ENCODE peak calls at places on chromosomes 6 and 20, in nine cellular contexts. One of them, this sample, is unnamed.

GRCh38 chr6:4466260-4466659 is 309.9 kb upstream of the CDYL start:
- DNase-seq in LHCN-M2: no peak
- DNase-seq in HEK293T: no peak
- DNase-seq in activated naive CD4-positive, alpha-beta T cell treated with Interleukin-2 at 50 U/mL for 16 hours: no peak
- DNase-seq in AG09319: no peak
- DNase-seq in WTC11: no peak
- DNase-seq in EL: peak
- DNase-seq in activated CD4-positive, CD25-positive, alpha-beta regulatory T cell: no peak
- DNase-seq in chondrocyte: no peak
- DNase-seq in this sample: no peak

GRCh38 chr6:120357447-120357846 is 976.8 kb downstream of the TBC1D32 start:
- DNase-seq in WTC11: no peak
- DNase-seq in activated CD4-positive, CD25-positive, alpha-beta regulatory T cell: no peak
- DNase-seq in HEK293T: no peak
- DNase-seq in EL: no peak
- DNase-seq in LHCN-M2: no peak
- DNase-seq in chondrocyte: no peak
- DNase-seq in activated naive CD4-positive, alpha-beta T cell treated with Interleukin-2 at 50 U/mL for 16 hours: no peak
- DNase-seq in AG09319: no peak
- DNase-seq in this sample: no peak

GRCh38 chr6:79436232-79436631 is 101.0 kb downstream of the LCA5 start:
- DNase-seq in LHCN-M2: peak
- DNase-seq in chondrocyte: no peak
- DNase-seq in WTC11: no peak
- DNase-seq in AG09319: no peak
- DNase-seq in activated CD4-positive, CD25-positive, alpha-beta regulatory T cell: no peak
- DNase-seq in activated naive CD4-positive, alpha-beta T cell treated with Interleukin-2 at 50 U/mL for 16 hours: no peak
- DNase-seq in HEK293T: no peak
- DNase-seq in EL: no peak
- DNase-seq in this sample: no peak

GRCh38 chr6:34161857-34162515 is 16.1 kb upstream of the GRM4 start:
- DNase-seq in LHCN-M2: no peak
- DNase-seq in WTC11: peak
- DNase-seq in activated CD4-positive, CD25-positive, alpha-beta regulatory T cell: no peak
- DNase-seq in HEK293T: no peak
- DNase-seq in activated naive CD4-positive, alpha-beta T cell treated with Interleukin-2 at 50 U/mL for 16 hours: no peak
- DNase-seq in AG09319: no peak
- DNase-seq in EL: no peak
- DNase-seq in chondrocyte: peak
- DNase-seq in this sample: no peak

GRCh38 chr6:154974485-154975149 is 20.5 kb upstream of the TIAM2 start:
- DNase-seq in activated CD4-positive, CD25-positive, alpha-beta regulatory T cell: no peak
- DNase-seq in AG09319: no peak
- DNase-seq in HEK293T: no peak
- DNase-seq in WTC11: peak
- DNase-seq in activated naive CD4-positive, alpha-beta T cell treated with Interleukin-2 at 50 U/mL for 16 hours: no peak
- DNase-seq in chondrocyte: no peak
- DNase-seq in LHCN-M2: no peak
- DNase-seq in EL: no peak
- DNase-seq in this sample: no peak

GRCh38 chr20:21147593-21147992 is 21.7 kb downstream of the KIZ start:
- DNase-seq in HEK293T: no peak
- DNase-seq in activated naive CD4-positive, alpha-beta T cell treated with Interleukin-2 at 50 U/mL for 16 hours: no peak
- DNase-seq in WTC11: no peak
- DNase-seq in activated CD4-positive, CD25-positive, alpha-beta regulatory T cell: no peak
- DNase-seq in EL: peak
- DNase-seq in chondrocyte: no peak
- DNase-seq in LHCN-M2: peak
- DNase-seq in AG09319: no peak
- DNase-seq in this sample: no peak

GRCh38 chr6:47029865-47030561 is 12.1 kb downstream of the ADGRF1 start:
- DNase-seq in LHCN-M2: no peak
- DNase-seq in EL: no peak
- DNase-seq in activated naive CD4-positive, alpha-beta T cell treated with Interleukin-2 at 50 U/mL for 16 hours: no peak
- DNase-seq in AG09319: no peak
- DNase-seq in HEK293T: no peak
- DNase-seq in activated CD4-positive, CD25-positive, alpha-beta regulatory T cell: no peak
- DNase-seq in chondrocyte: no peak
- DNase-seq in WTC11: no peak
- DNase-seq in this sample: no peak

GRCh38 chr20:47241345-47241781 is 115.1 kb downstream of the ZMYND8 start:
- DNase-seq in HEK293T: no peak
- DNase-seq in EL: peak
- DNase-seq in AG09319: peak
- DNase-seq in LHCN-M2: peak
- DNase-seq in WTC11: no peak
- DNase-seq in chondrocyte: no peak
- DNase-seq in activated naive CD4-positive, alpha-beta T cell treated with Interleukin-2 at 50 U/mL for 16 hours: no peak
- DNase-seq in activated CD4-positive, CD25-positive, alpha-beta regulatory T cell: no peak
- DNase-seq in this sample: no peak

GRCh38 chr20:50632701-50633100 is 58.6 kb downstream of the RIPOR3 start:
- DNase-seq in activated naive CD4-positive, alpha-beta T cell treated with Interleukin-2 at 50 U/mL for 16 hours: no peak
- DNase-seq in EL: no peak
- DNase-seq in activated CD4-positive, CD25-positive, alpha-beta regulatory T cell: no peak
- DNase-seq in LHCN-M2: no peak
- DNase-seq in WTC11: no peak
- DNase-seq in HEK293T: no peak
- DNase-seq in AG09319: no peak
- DNase-seq in chondrocyte: no peak
- DNase-seq in this sample: no peak

GRCh38 chr6:101730954-101731353 is 337.4 kb downstream of the GRIK2 start:
- DNase-seq in activated naive CD4-positive, alpha-beta T cell treated with Interleukin-2 at 50 U/mL for 16 hours: no peak
- DNase-seq in HEK293T: no peak
- DNase-seq in AG09319: no peak
- DNase-seq in LHCN-M2: peak
- DNase-seq in activated CD4-positive, CD25-positive, alpha-beta regulatory T cell: no peak
- DNase-seq in EL: peak
- DNase-seq in chondrocyte: no peak
- DNase-seq in WTC11: no peak
- DNase-seq in this sample: no peak

GRCh38 chr20:50251992-50252491 is 61.4 kb downstream of the CEBPB start:
- DNase-seq in activated CD4-positive, CD25-positive, alpha-beta regulatory T cell: no peak
- DNase-seq in AG09319: peak
- DNase-seq in EL: peak
- DNase-seq in LHCN-M2: no peak
- DNase-seq in activated naive CD4-positive, alpha-beta T cell treated with Interleukin-2 at 50 U/mL for 16 hours: no peak
- DNase-seq in HEK293T: no peak
- DNase-seq in chondrocyte: no peak
- DNase-seq in WTC11: no peak
- DNase-seq in this sample: no peak

GRCh38 chr6:31573239-31574105 is 1.4 kb downstream of the LTA start:
- DNase-seq in activated CD4-positive, CD25-positive, alpha-beta regulatory T cell: no peak
- DNase-seq in LHCN-M2: no peak
- DNase-seq in activated naive CD4-positive, alpha-beta T cell treated with Interleukin-2 at 50 U/mL for 16 hours: no peak
- DNase-seq in EL: no peak
- DNase-seq in AG09319: no peak
- DNase-seq in HEK293T: no peak
- DNase-seq in chondrocyte: no peak
- DNase-seq in WTC11: no peak
- DNase-seq in this sample: no peak

GRCh38 chr6:15433517-15433874 is 187.6 kb downstream of the JARID2 start:
- DNase-seq in AG09319: no peak
- DNase-seq in activated CD4-positive, CD25-positive, alpha-beta regulatory T cell: no peak
- DNase-seq in LHCN-M2: no peak
- DNase-seq in activated naive CD4-positive, alpha-beta T cell treated with Interleukin-2 at 50 U/mL for 16 hours: no peak
- DNase-seq in WTC11: no peak
- DNase-seq in chondrocyte: no peak
- DNase-seq in HEK293T: no peak
- DNase-seq in EL: no peak
- DNase-seq in this sample: no peak

GRCh38 chr6:74439412-74439811 is 743.4 kb downstream of the CD109 start:
- DNase-seq in activated naive CD4-positive, alpha-beta T cell treated with Interleukin-2 at 50 U/mL for 16 hours: no peak
- DNase-seq in WTC11: no peak
- DNase-seq in EL: no peak
- DNase-seq in HEK293T: no peak
- DNase-seq in AG09319: no peak
- DNase-seq in activated CD4-positive, CD25-positive, alpha-beta regulatory T cell: no peak
- DNase-seq in LHCN-M2: no peak
- DNase-seq in chondrocyte: no peak
- DNase-seq in this sample: no peak

GRCh38 chr6:21201181-21201580 is 392.4 kb upstream of the SOX4 start:
- DNase-seq in activated CD4-positive, CD25-positive, alpha-beta regulatory T cell: no peak
- DNase-seq in LHCN-M2: no peak
- DNase-seq in chondrocyte: no peak
- DNase-seq in activated naive CD4-positive, alpha-beta T cell treated with Interleukin-2 at 50 U/mL for 16 hours: no peak
- DNase-seq in HEK293T: no peak
- DNase-seq in WTC11: no peak
- DNase-seq in AG09319: no peak
- DNase-seq in EL: no peak
- DNase-seq in this sample: no peak

GRCh38 chr6:30555428-30556005 is 772 bp downstream of the GNL1 start:
- DNase-seq in activated CD4-positive, CD25-positive, alpha-beta regulatory T cell: no peak
- DNase-seq in HEK293T: peak
- DNase-seq in EL: peak
- DNase-seq in LHCN-M2: peak
- DNase-seq in WTC11: peak
- DNase-seq in activated naive CD4-positive, alpha-beta T cell treated with Interleukin-2 at 50 U/mL for 16 hours: no peak
- DNase-seq in AG09319: no peak
- DNase-seq in chondrocyte: no peak
- DNase-seq in this sample: no peak

GRCh38 chr6:116158641-116159040 is 32.7 kb upstream of the COL10A1 start:
- DNase-seq in WTC11: no peak
- DNase-seq in chondrocyte: no peak
- DNase-seq in HEK293T: no peak
- DNase-seq in AG09319: no peak
- DNase-seq in EL: peak
- DNase-seq in LHCN-M2: peak
- DNase-seq in activated naive CD4-positive, alpha-beta T cell treated with Interleukin-2 at 50 U/mL for 16 hours: no peak
- DNase-seq in activated CD4-positive, CD25-positive, alpha-beta regulatory T cell: no peak
- DNase-seq in this sample: no peak

GRCh38 chr6:35181933-35182612 is 31.7 kb upstream of the SCUBE3 start:
- DNase-seq in WTC11: peak
- DNase-seq in HEK293T: no peak
- DNase-seq in chondrocyte: no peak
- DNase-seq in EL: peak
- DNase-seq in activated naive CD4-positive, alpha-beta T cell treated with Interleukin-2 at 50 U/mL for 16 hours: no peak
- DNase-seq in LHCN-M2: peak
- DNase-seq in activated CD4-positive, CD25-positive, alpha-beta regulatory T cell: no peak
- DNase-seq in AG09319: no peak
- DNase-seq in this sample: no peak

GRCh38 chr6:15331143-15331542 is 85.3 kb downstream of the JARID2 start:
- DNase-seq in chondrocyte: no peak
- DNase-seq in activated CD4-positive, CD25-positive, alpha-beta regulatory T cell: no peak
- DNase-seq in AG09319: no peak
- DNase-seq in activated naive CD4-positive, alpha-beta T cell treated with Interleukin-2 at 50 U/mL for 16 hours: no peak
- DNase-seq in LHCN-M2: peak
- DNase-seq in HEK293T: no peak
- DNase-seq in EL: peak
- DNase-seq in WTC11: no peak
- DNase-seq in this sample: no peak

GRCh38 chr20:17320456-17320855 is 93.6 kb downstream of the PCSK2 start:
- DNase-seq in activated naive CD4-positive, alpha-beta T cell treated with Interleukin-2 at 50 U/mL for 16 hours: no peak
- DNase-seq in LHCN-M2: no peak
- DNase-seq in WTC11: no peak
- DNase-seq in AG09319: no peak
- DNase-seq in HEK293T: no peak
- DNase-seq in EL: no peak
- DNase-seq in activated CD4-positive, CD25-positive, alpha-beta regulatory T cell: no peak
- DNase-seq in chondrocyte: no peak
- DNase-seq in this sample: no peak

GRCh38 chr6:13660893-13661292 is 45.8 kb downstream of the NOL7 start:
- DNase-seq in activated CD4-positive, CD25-positive, alpha-beta regulatory T cell: no peak
- DNase-seq in AG09319: no peak
- DNase-seq in EL: no peak
- DNase-seq in chondrocyte: no peak
- DNase-seq in LHCN-M2: no peak
- DNase-seq in activated naive CD4-positive, alpha-beta T cell treated with Interleukin-2 at 50 U/mL for 16 hours: no peak
- DNase-seq in HEK293T: no peak
- DNase-seq in WTC11: no peak
- DNase-seq in this sample: no peak

GRCh38 chr6:139373928-139374356 is 506 bp downstream of the CITED2 start:
- DNase-seq in LHCN-M2: no peak
- DNase-seq in WTC11: no peak
- DNase-seq in HEK293T: no peak
- DNase-seq in chondrocyte: no peak
- DNase-seq in EL: no peak
- DNase-seq in activated CD4-positive, CD25-positive, alpha-beta regulatory T cell: no peak
- DNase-seq in activated naive CD4-positive, alpha-beta T cell treated with Interleukin-2 at 50 U/mL for 16 hours: no peak
- DNase-seq in AG09319: no peak
- DNase-seq in this sample: no peak

GRCh38 chr20:12660918-12661317 is 347.9 kb upstream of the SPTLC3 start:
- DNase-seq in HEK293T: peak
- DNase-seq in LHCN-M2: no peak
- DNase-seq in activated CD4-positive, CD25-positive, alpha-beta regulatory T cell: no peak
- DNase-seq in activated naive CD4-positive, alpha-beta T cell treated with Interleukin-2 at 50 U/mL for 16 hours: no peak
- DNase-seq in EL: no peak
- DNase-seq in WTC11: peak
- DNase-seq in AG09319: no peak
- DNase-seq in chondrocyte: no peak
- DNase-seq in this sample: no peak

GRCh38 chr6:169221264-169221663 is 32.4 kb downstream of the THBS2 start:
- DNase-seq in WTC11: no peak
- DNase-seq in activated CD4-positive, CD25-positive, alpha-beta regulatory T cell: no peak
- DNase-seq in LHCN-M2: no peak
- DNase-seq in chondrocyte: no peak
- DNase-seq in EL: no peak
- DNase-seq in HEK293T: no peak
- DNase-seq in activated naive CD4-positive, alpha-beta T cell treated with Interleukin-2 at 50 U/mL for 16 hours: no peak
- DNase-seq in AG09319: no peak
- DNase-seq in this sample: no peak